ENCODE peak calls at places on chromosomes 16 and 17, in six cellular contexts. One of them, this sample, is unnamed.

GRCh38 chr16:27284865-27285675 is 16.5 kb upstream of the NSMCE1 start:
- DNase-seq in AG10803: no peak
- DNase-seq in thoracic aorta: no peak
- DNase-seq in coronary artery: no peak
- DNase-seq in AG04450: no peak
- DNase-seq in GM10248: peak
- DNase-seq in this sample: no peak

GRCh38 chr16:676565-677297 is 1.3 kb downstream of the RHBDL1 start:
- DNase-seq in GM10248: no peak
- DNase-seq in thoracic aorta: no peak
- DNase-seq in coronary artery: no peak
- DNase-seq in AG04450: no peak
- DNase-seq in AG10803: no peak
- DNase-seq in this sample: no peak

GRCh38 chr16:75266738-75267630 is 15.6 kb upstream of the BCAR1 start:
- DNase-seq in thoracic aorta: no peak
- DNase-seq in AG10803: no peak
- DNase-seq in coronary artery: peak
- DNase-seq in AG04450: no peak
- DNase-seq in GM10248: no peak
- DNase-seq in this sample: no peak

GRCh38 chr17:77474292-77474988 is 333.7 kb downstream of the SEC14L1 start:
- DNase-seq in AG10803: peak
- DNase-seq in thoracic aorta: no peak
- DNase-seq in AG04450: no peak
- DNase-seq in GM10248: no peak
- DNase-seq in coronary artery: no peak
- DNase-seq in this sample: no peak

GRCh38 chr17:80829166-80829813 is 162.4 kb upstream of the CHMP6 start:
- DNase-seq in GM10248: no peak
- DNase-seq in AG10803: no peak
- DNase-seq in coronary artery: no peak
- DNase-seq in thoracic aorta: no peak
- DNase-seq in AG04450: no peak
- DNase-seq in this sample: no peak

GRCh38 chr16:12455287-12455798 is 348.3 kb downstream of the CPPED1 start:
- DNase-seq in coronary artery: no peak
- DNase-seq in thoracic aorta: no peak
- DNase-seq in GM10248: peak
- DNase-seq in AG04450: no peak
- DNase-seq in AG10803: peak
- DNase-seq in this sample: peak

GRCh38 chr16:19008770-19009169 is 25.0 kb downstream of the TMC7 start:
- DNase-seq in coronary artery: no peak
- DNase-seq in thoracic aorta: no peak
- DNase-seq in AG10803: peak
- DNase-seq in GM10248: no peak
- DNase-seq in AG04450: peak
- DNase-seq in this sample: no peak

GRCh38 chr16:54397190-54397835 is 110.7 kb upstream of the IRX3 start:
- DNase-seq in AG04450: no peak
- DNase-seq in AG10803: peak
- DNase-seq in thoracic aorta: no peak
- DNase-seq in coronary artery: no peak
- DNase-seq in GM10248: no peak
- DNase-seq in this sample: no peak

GRCh38 chr17:19541445-19541844 is 7.8 kb downstream of the SLC47A1 start:
- DNase-seq in AG10803: no peak
- DNase-seq in coronary artery: no peak
- DNase-seq in GM10248: no peak
- DNase-seq in thoracic aorta: no peak
- DNase-seq in AG04450: no peak
- DNase-seq in this sample: no peak

GRCh38 chr17:16976686-16977550 is 5.0 kb upstream of the TNFRSF13B start:
- DNase-seq in AG04450: no peak
- DNase-seq in thoracic aorta: no peak
- DNase-seq in AG10803: no peak
- DNase-seq in GM10248: no peak
- DNase-seq in coronary artery: no peak
- DNase-seq in this sample: no peak

GRCh38 chr17:10115536-10115932 is 82.9 kb downstream of the GAS7 start:
- DNase-seq in AG10803: no peak
- DNase-seq in AG04450: no peak
- DNase-seq in coronary artery: no peak
- DNase-seq in thoracic aorta: no peak
- DNase-seq in GM10248: no peak
- DNase-seq in this sample: no peak

GRCh38 chr17:59357929-59358328 is 26.5 kb downstream of the YPEL2 start:
- DNase-seq in coronary artery: no peak
- DNase-seq in AG04450: no peak
- DNase-seq in AG10803: peak
- DNase-seq in GM10248: no peak
- DNase-seq in thoracic aorta: no peak
- DNase-seq in this sample: no peak

GRCh38 chr16:12426122-12426521 is 377.6 kb downstream of the CPPED1 start:
- DNase-seq in thoracic aorta: no peak
- DNase-seq in AG04450: no peak
- DNase-seq in AG10803: peak
- DNase-seq in GM10248: no peak
- DNase-seq in coronary artery: no peak
- DNase-seq in this sample: no peak

GRCh38 chr16:81946206-81946605 is 65.1 kb downstream of the SDR42E1 start:
- DNase-seq in GM10248: no peak
- DNase-seq in AG10803: peak
- DNase-seq in thoracic aorta: no peak
- DNase-seq in AG04450: no peak
- DNase-seq in coronary artery: no peak
- DNase-seq in this sample: no peak

GRCh38 chr17:17387461-17388362 is 84.5 kb downstream of the NT5M start:
- DNase-seq in GM10248: no peak
- DNase-seq in thoracic aorta: no peak
- DNase-seq in AG04450: no peak
- DNase-seq in coronary artery: no peak
- DNase-seq in AG10803: no peak
- DNase-seq in this sample: no peak

GRCh38 chr17:1532836-1533602 is 16.6 kb upstream of the INPP5K start:
- DNase-seq in thoracic aorta: no peak
- DNase-seq in coronary artery: no peak
- DNase-seq in AG04450: no peak
- DNase-seq in GM10248: peak
- DNase-seq in AG10803: no peak
- DNase-seq in this sample: no peak

GRCh38 chr17:69874220-69874670 is 200.8 kb upstream of the KCNJ16 start:
- DNase-seq in thoracic aorta: no peak
- DNase-seq in AG04450: no peak
- DNase-seq in coronary artery: no peak
- DNase-seq in AG10803: peak
- DNase-seq in GM10248: no peak
- DNase-seq in this sample: no peak

GRCh38 chr16:58333937-58334336 is 39.1 kb upstream of the PRSS54 start:
- DNase-seq in GM10248: no peak
- DNase-seq in thoracic aorta: no peak
- DNase-seq in AG04450: no peak
- DNase-seq in AG10803: no peak
- DNase-seq in coronary artery: no peak
- DNase-seq in this sample: no peak

GRCh38 chr17:55830210-55830609 is 79.4 kb downstream of the PCTP start:
- DNase-seq in coronary artery: no peak
- DNase-seq in AG10803: no peak
- DNase-seq in GM10248: no peak
- DNase-seq in AG04450: no peak
- DNase-seq in thoracic aorta: no peak
- DNase-seq in this sample: no peak

GRCh38 chr17:63790057-63790456 is 16.1 kb downstream of the DDX42 start:
- DNase-seq in thoracic aorta: no peak
- DNase-seq in AG10803: no peak
- DNase-seq in coronary artery: no peak
- DNase-seq in AG04450: no peak
- DNase-seq in GM10248: no peak
- DNase-seq in this sample: no peak

GRCh38 chr16:25256821-25257503 is 683 bp downstream of the ZKSCAN2 start:
- DNase-seq in GM10248: no peak
- DNase-seq in coronary artery: peak
- DNase-seq in AG04450: no peak
- DNase-seq in AG10803: peak
- DNase-seq in thoracic aorta: no peak
- DNase-seq in this sample: peak

GRCh38 chr17:8707232-8707590 is 37.4 kb downstream of the CCDC42 start:
- DNase-seq in GM10248: no peak
- DNase-seq in coronary artery: no peak
- DNase-seq in AG10803: peak
- DNase-seq in thoracic aorta: no peak
- DNase-seq in AG04450: no peak
- DNase-seq in this sample: no peak

GRCh38 chr16:88389191-88389590 is 6.4 kb downstream of the ZNF469 start:
- DNase-seq in AG04450: no peak
- DNase-seq in thoracic aorta: no peak
- DNase-seq in GM10248: no peak
- DNase-seq in coronary artery: no peak
- DNase-seq in AG10803: no peak
- DNase-seq in this sample: no peak

DNA sequence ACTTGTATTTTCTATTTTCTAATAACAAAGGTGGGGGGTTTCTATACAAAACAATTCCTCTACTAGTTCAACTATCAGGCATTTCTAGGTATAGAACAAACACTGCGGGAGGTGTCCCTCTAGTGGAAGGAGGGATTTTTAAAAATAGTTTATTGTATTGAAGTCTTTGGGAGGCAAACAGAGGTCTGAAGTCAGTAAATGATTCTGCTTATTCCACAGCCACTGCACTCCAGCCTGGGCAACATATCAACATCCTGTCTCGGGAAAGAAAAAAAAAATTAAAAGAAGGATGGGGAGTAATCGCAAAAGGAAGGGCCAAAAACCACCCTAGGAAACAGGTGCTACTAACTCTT is 648 bp upstream of the ERCC4 start:
- DNase-seq in GM10248: peak
- DNase-seq in AG04450: no peak
- DNase-seq in coronary artery: no peak
- DNase-seq in AG10803: peak
- DNase-seq in thoracic aorta: no peak
- DNase-seq in this sample: no peak
- TF ChIP-seq CTCF in GM10248: peak
- TF ChIP-seq CTCF in AG04450: peak
- TF ChIP-seq CTCF in coronary artery: no peak
- TF ChIP-seq CTCF in AG10803: peak
- TF ChIP-seq CTCF in thoracic aorta: no peak
- TF ChIP-seq CTCF in this sample: no peak

GRCh38 chr17:39579318-39580081 is 28.2 kb downstream of the NEUROD2 start:
- DNase-seq in AG04450: no peak
- DNase-seq in AG10803: no peak
- DNase-seq in GM10248: no peak
- DNase-seq in thoracic aorta: no peak
- DNase-seq in coronary artery: no peak
- DNase-seq in this sample: no peak

GRCh38 chr17:39578272-39578671 is 29.4 kb downstream of the NEUROD2 start:
- DNase-seq in coronary artery: no peak
- DNase-seq in AG10803: no peak
- DNase-seq in GM10248: no peak
- DNase-seq in thoracic aorta: no peak
- DNase-seq in AG04450: no peak
- DNase-seq in this sample: no peak

GRCh38 chr17:39573447-39574298 is 34.0 kb downstream of the NEUROD2 start:
- DNase-seq in AG10803: peak
- DNase-seq in AG04450: no peak
- DNase-seq in thoracic aorta: no peak
- DNase-seq in coronary artery: no peak
- DNase-seq in GM10248: peak
- DNase-seq in this sample: no peak

GRCh38 chr17:39580082-39580468 is 27.6 kb downstream of the NEUROD2 start:
- DNase-seq in coronary artery: no peak
- DNase-seq in AG04450: no peak
- DNase-seq in thoracic aorta: no peak
- DNase-seq in AG10803: no peak
- DNase-seq in GM10248: no peak
- DNase-seq in this sample: no peak

GRCh38 chr17:39576187-39576586 is 31.5 kb downstream of the NEUROD2 start:
- DNase-seq in coronary artery: no peak
- DNase-seq in GM10248: no peak
- DNase-seq in AG10803: peak
- DNase-seq in thoracic aorta: no peak
- DNase-seq in AG04450: no peak
- DNase-seq in this sample: no peak
- TF ChIP-seq CTCF in coronary artery: no peak
- TF ChIP-seq CTCF in GM10248: peak
- TF ChIP-seq CTCF in AG10803: peak
- TF ChIP-seq CTCF in thoracic aorta: peak
- TF ChIP-seq CTCF in AG04450: peak
- TF ChIP-seq CTCF in this sample: peak

DNA sequence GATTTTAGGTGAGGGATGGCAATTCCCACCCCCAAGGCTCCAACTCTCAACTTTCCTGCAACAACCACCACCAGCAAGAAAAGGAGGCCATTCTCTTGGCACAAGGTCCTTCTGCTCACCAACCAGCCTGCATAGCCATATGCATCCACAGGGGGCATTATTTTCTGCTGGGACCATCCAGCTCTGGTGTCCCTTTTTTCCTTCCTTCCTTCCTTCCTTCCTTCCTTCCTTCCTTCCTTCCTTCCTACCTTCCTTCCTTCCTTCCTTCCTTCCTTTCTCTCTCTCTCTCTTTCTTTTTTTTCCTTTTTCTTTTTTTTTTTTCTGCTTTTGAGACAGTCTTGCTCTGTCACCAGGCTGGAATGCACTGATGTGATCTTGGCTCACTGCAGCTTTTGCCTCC is 21.1 kb upstream of the COX10 start:
- DNase-seq in coronary artery: no peak
- DNase-seq in thoracic aorta: no peak
- DNase-seq in GM10248: no peak
- DNase-seq in AG04450: no peak
- DNase-seq in AG10803: no peak
- DNase-seq in this sample: no peak
- TF ChIP-seq CTCF in coronary artery: no peak
- TF ChIP-seq CTCF in thoracic aorta: no peak
- TF ChIP-seq CTCF in GM10248: peak
- TF ChIP-seq CTCF in AG04450: peak
- TF ChIP-seq CTCF in AG10803: peak
- TF ChIP-seq CTCF in this sample: peak

GRCh38 chr17:83176272-83176955 is 97.0 kb downstream of the METRNL start:
- DNase-seq in AG10803: no peak
- DNase-seq in thoracic aorta: no peak
- DNase-seq in coronary artery: peak
- DNase-seq in GM10248: no peak
- DNase-seq in AG04450: no peak
- DNase-seq in this sample: no peak

GRCh38 chr17:83176956-83177583 is 97.7 kb downstream of the METRNL start:
- DNase-seq in GM10248: no peak
- DNase-seq in AG10803: no peak
- DNase-seq in AG04450: no peak
- DNase-seq in thoracic aorta: no peak
- DNase-seq in coronary artery: peak
- DNase-seq in this sample: no peak

GRCh38 chr17:83173997-83174858 is 94.8 kb downstream of the METRNL start:
- DNase-seq in AG10803: peak
- DNase-seq in GM10248: peak
- DNase-seq in thoracic aorta: no peak
- DNase-seq in coronary artery: peak
- DNase-seq in AG04450: no peak
- DNase-seq in this sample: no peak

GRCh38 chr17:83174859-83175550 is 95.6 kb downstream of the METRNL start:
- DNase-seq in thoracic aorta: no peak
- DNase-seq in GM10248: no peak
- DNase-seq in AG04450: no peak
- DNase-seq in coronary artery: peak
- DNase-seq in AG10803: peak
- DNase-seq in this sample: no peak

GRCh38 chr17:83175551-83176271 is 96.3 kb downstream of the METRNL start:
- DNase-seq in AG10803: no peak
- DNase-seq in GM10248: no peak
- DNase-seq in thoracic aorta: no peak
- DNase-seq in coronary artery: no peak
- DNase-seq in AG04450: no peak
- DNase-seq in this sample: no peak
- TF ChIP-seq CTCF in AG10803: no peak
- TF ChIP-seq CTCF in GM10248: no peak
- TF ChIP-seq CTCF in thoracic aorta: no peak
- TF ChIP-seq CTCF in coronary artery: no peak
- TF ChIP-seq CTCF in AG04450: no peak
- TF ChIP-seq CTCF in this sample: no peak

This sample was measured in Panc1.